ENCODE peak calls at places on chromosomes 4 and X, in four cellular contexts. One of them, this sample, is unnamed.
A peak's percentile ranks its signal among the peaks of the same experiment; 100 is the strongest.

GRCh38 chrX:103453655-103454054 is 65.6 kb downstream of the RAB40A start:
- DNase-seq in stimulated activated naive B cell treated with anti-CD40 and anti-IgM and Interleukin-4, amounts not matched to agents 10 μg/mL and 1 μg/mL and 100 μg/mL, for 72 hours: no peak
- DNase-seq in GM12865: no peak
- DNase-seq in activated CD8-positive, alpha-beta T cell treated with anti-CD3 and anti-CD28 coated beads, Interleukin-2, amount 10 ng/mL, durations not matched to agents 7 days and 5 days: no peak
- DNase-seq in this sample: no peak

GRCh38 chr4:165563851-165564250 is 185.0 kb downstream of the CPE start:
- DNase-seq in GM12865: no peak
- DNase-seq in stimulated activated naive B cell treated with anti-CD40 and anti-IgM and Interleukin-4, amounts not matched to agents 10 μg/mL and 1 μg/mL and 100 μg/mL, for 72 hours: no peak
- DNase-seq in activated CD8-positive, alpha-beta T cell treated with anti-CD3 and anti-CD28 coated beads, Interleukin-2, amount 10 ng/mL, durations not matched to agents 7 days and 5 days: no peak
- DNase-seq in this sample: no peak

GRCh38 chr4:15677507-15677988 is 4.1 kb upstream of the FAM200B start:
- DNase-seq in activated CD8-positive, alpha-beta T cell treated with anti-CD3 and anti-CD28 coated beads, Interleukin-2, amount 10 ng/mL, durations not matched to agents 7 days and 5 days: no peak
- DNase-seq in GM12865: no peak
- DNase-seq in stimulated activated naive B cell treated with anti-CD40 and anti-IgM and Interleukin-4, amounts not matched to agents 10 μg/mL and 1 μg/mL and 100 μg/mL, for 72 hours: no peak
- DNase-seq in this sample: no peak

GRCh38 chr4:123785515-123785914 is 388.9 kb downstream of the SPRY1 start:
- DNase-seq in stimulated activated naive B cell treated with anti-CD40 and anti-IgM and Interleukin-4, amounts not matched to agents 10 μg/mL and 1 μg/mL and 100 μg/mL, for 72 hours: no peak
- DNase-seq in GM12865: no peak
- DNase-seq in activated CD8-positive, alpha-beta T cell treated with anti-CD3 and anti-CD28 coated beads, Interleukin-2, amount 10 ng/mL, durations not matched to agents 7 days and 5 days: no peak
- DNase-seq in this sample: no peak

GRCh38 chrX:13476384-13476783 is 93.0 kb upstream of the EGFL6 start:
- DNase-seq in activated CD8-positive, alpha-beta T cell treated with anti-CD3 and anti-CD28 coated beads, Interleukin-2, amount 10 ng/mL, durations not matched to agents 7 days and 5 days: no peak
- DNase-seq in GM12865: no peak
- DNase-seq in stimulated activated naive B cell treated with anti-CD40 and anti-IgM and Interleukin-4, amounts not matched to agents 10 μg/mL and 1 μg/mL and 100 μg/mL, for 72 hours: no peak
- DNase-seq in this sample: no peak

GRCh38 chrX:1262369-1262768 is 6.2 kb upstream of the CSF2RA start:
- DNase-seq in activated CD8-positive, alpha-beta T cell treated with anti-CD3 and anti-CD28 coated beads, Interleukin-2, amount 10 ng/mL, durations not matched to agents 7 days and 5 days: no peak
- DNase-seq in GM12865: no peak
- DNase-seq in stimulated activated naive B cell treated with anti-CD40 and anti-IgM and Interleukin-4, amounts not matched to agents 10 μg/mL and 1 μg/mL and 100 μg/mL, for 72 hours: no peak
- DNase-seq in this sample: no peak

GRCh38 chr4:139767168-139767567 is 101.5 kb downstream of the MGST2 start:
- DNase-seq in GM12865: no peak
- DNase-seq in activated CD8-positive, alpha-beta T cell treated with anti-CD3 and anti-CD28 coated beads, Interleukin-2, amount 10 ng/mL, durations not matched to agents 7 days and 5 days: no peak
- DNase-seq in stimulated activated naive B cell treated with anti-CD40 and anti-IgM and Interleukin-4, amounts not matched to agents 10 μg/mL and 1 μg/mL and 100 μg/mL, for 72 hours: peak; percentile 28
- DNase-seq in this sample: no peak

GRCh38 chrX:103656623-103657022 is 27.8 kb downstream of the TCEAL1 start:
- DNase-seq in activated CD8-positive, alpha-beta T cell treated with anti-CD3 and anti-CD28 coated beads, Interleukin-2, amount 10 ng/mL, durations not matched to agents 7 days and 5 days: no peak
- DNase-seq in GM12865: no peak
- DNase-seq in stimulated activated naive B cell treated with anti-CD40 and anti-IgM and Interleukin-4, amounts not matched to agents 10 μg/mL and 1 μg/mL and 100 μg/mL, for 72 hours: no peak
- DNase-seq in this sample: no peak

GRCh38 chr4:176309046-176309445 is 10.7 kb upstream of the SPCS3 start:
- DNase-seq in activated CD8-positive, alpha-beta T cell treated with anti-CD3 and anti-CD28 coated beads, Interleukin-2, amount 10 ng/mL, durations not matched to agents 7 days and 5 days: no peak
- DNase-seq in GM12865: peak; percentile 87
- DNase-seq in stimulated activated naive B cell treated with anti-CD40 and anti-IgM and Interleukin-4, amounts not matched to agents 10 μg/mL and 1 μg/mL and 100 μg/mL, for 72 hours: no peak
- DNase-seq in this sample: peak; percentile 81

GRCh38 chr4:87806520-87806919 is 7.2 kb downstream of the IBSP start:
- DNase-seq in activated CD8-positive, alpha-beta T cell treated with anti-CD3 and anti-CD28 coated beads, Interleukin-2, amount 10 ng/mL, durations not matched to agents 7 days and 5 days: no peak
- DNase-seq in GM12865: no peak
- DNase-seq in stimulated activated naive B cell treated with anti-CD40 and anti-IgM and Interleukin-4, amounts not matched to agents 10 μg/mL and 1 μg/mL and 100 μg/mL, for 72 hours: no peak
- DNase-seq in this sample: no peak

GRCh38 chrX:154750301-154751120 is at the start of gene GAB3:
- DNase-seq in stimulated activated naive B cell treated with anti-CD40 and anti-IgM and Interleukin-4, amounts not matched to agents 10 μg/mL and 1 μg/mL and 100 μg/mL, for 72 hours: peak; percentile 8
- DNase-seq in activated CD8-positive, alpha-beta T cell treated with anti-CD3 and anti-CD28 coated beads, Interleukin-2, amount 10 ng/mL, durations not matched to agents 7 days and 5 days: peak; percentile 53
- DNase-seq in GM12865: peak; percentile 63
- DNase-seq in this sample: peak; percentile 66